ENCODE peak calls at places on chromosomes 4 and X, in four cellular contexts. J, I, X and G are unnamed samples.

GRCh38 chrX:22634081-22634480 is 361.4 kb downstream of the CBLL2 start:
- DNase-seq in I (no peak), X (peak; percentile 79), J (no peak), G (peak; percentile 58)

GRCh38 chr4:128451270-128451905 is 163.8 kb upstream of the PGRMC2 start:
- DNase-seq in J (no peak), X (no peak), I (no peak), G (no peak)

GRCh38 chr4:3407930-3408792 is 33.6 kb upstream of the HGFAC start:
- DNase-seq in J (no peak), X (no peak), I (no peak), G (no peak)

GRCh38 chr4:120682981-120683380 is 239.5 kb downstream of the PRDM5 start:
- DNase-seq in X (no peak), J (no peak), I (no peak), G (no peak)

GRCh38 chr4:47786958-47787370 is 50.9 kb downstream of the CORIN start:
- DNase-seq in J (no peak), I (no peak), X (no peak), G (no peak)

GRCh38 chrX:78116365-78116764 is 12.3 kb downstream of the PGK1 start:
- DNase-seq in X (no peak), J (no peak), I (no peak), G (no peak)

GRCh38 chrX:102067966-102068723 is 57.3 kb upstream of the TCEAL2 start:
- DNase-seq in J (no peak), I (peak; percentile 31), X (peak; percentile 16), G (no peak)

GRCh38 chrX:17788956-17789562 is 51.8 kb downstream of the SCML1 start:
- DNase-seq in I (no peak), X (no peak), J (no peak), G (no peak)

GRCh38 chrX:83511208-83511607 is 3.1 kb downstream of the POU3F4 start:
- DNase-seq in I (no peak), X (no peak), J (no peak), G (no peak)

GRCh38 chrX:130902446-130902782 is 595 bp downstream of the ENOX2 start:
- DNase-seq in X (no peak), J (no peak), I (no peak), G (no peak)

GRCh38 chrX:101051153-101051548 is 760 bp downstream of the TRMT2B start:
- DNase-seq in J (no peak), I (no peak), X (no peak), G (no peak)

GRCh38 chr4:186351672-186352194 is 85.7 kb downstream of the F11 start:
- DNase-seq in J (no peak), I (no peak), X (no peak), G (no peak)

GRCh38 chr4:142347241-142347640 is 498.9 kb downstream of the INPP4B start:
- DNase-seq in I (peak; percentile 41), X (peak; percentile 62), J (no peak), G (no peak)

GRCh38 chr4:71487324-71487677 is 148.5 kb downstream of the SLC4A4 start:
- DNase-seq in X (no peak), J (no peak), I (peak; percentile 21), G (no peak)

GRCh38 chr4:123546123-123546654 is 149.6 kb downstream of the SPRY1 start:
- DNase-seq in I (peak; percentile 32), X (no peak), J (no peak), G (no peak)

GRCh38 chr4:23733476-23733875 is 156.4 kb downstream of the PPARGC1A start:
- DNase-seq in I (no peak), J (no peak), X (no peak), G (no peak)

GRCh38 chr4:142567199-142567598 is 278.9 kb downstream of the INPP4B start:
- DNase-seq in X (no peak), I (peak; percentile 40), J (no peak), G (no peak)

GRCh38 chr4:79498282-79498681 is 90.3 kb upstream of the GK2 start:
- DNase-seq in I (no peak), J (no peak), X (no peak), G (no peak)

GRCh38 chr4:165207431-165208321 is at the start of gene KLHL2:
- DNase-seq in J (peak; percentile 93), X (peak; percentile 74), I (peak; percentile 91), G (no peak)

GRCh38 chr4:86101841-86102240 is 258.0 kb downstream of the MAPK10 start:
- DNase-seq in X (no peak), J (no peak), I (no peak), G (no peak)

GRCh38 chr4:174282836-174283506 is 496 bp downstream of the FBXO8 start:
- DNase-seq in J (peak; percentile 80), I (peak; percentile 90), X (peak; percentile 94), G (peak; percentile 74)

GRCh38 chr4:7649411-7649740 is 214.6 kb upstream of the PSAPL1 start:
- DNase-seq in J (peak; percentile 40), I (no peak), X (no peak), G (no peak)

GRCh38 chr4:125390126-125390525 is 75.4 kb downstream of the FAT4 start:
- DNase-seq in I (no peak), J (no peak), X (peak; percentile 85), G (peak; percentile 28)

GRCh38 chrX:118761950-118762725 is 34.7 kb downstream of the IL13RA1 start:
- DNase-seq in I (no peak), X (no peak), J (no peak), G (no peak)

GRCh38 chrX:8244301-8244700 is 73.2 kb upstream of the VCX2 start:
- DNase-seq in I (no peak), X (no peak), J (no peak), G (no peak)

GRCh38 chr4:68904786-68905185 is 46.8 kb downstream of the UGT2A3 start:
- DNase-seq in J (no peak), X (no peak), I (peak; percentile 28), G (no peak)

GRCh38 chr4:89216422-89216821 is 91.2 kb downstream of the GPRIN3 start:
- DNase-seq in J (no peak), I (no peak), X (no peak), G (no peak)

GRCh38 chr4:6662591-6662990 is 22.1 kb downstream of the MRFAP1 start:
- DNase-seq in I (no peak), J (no peak), X (no peak), G (no peak)

GRCh38 chr4:182880387-182881356 is 36.5 kb downstream of the DCTD start:
- DNase-seq in X (peak; percentile 11), I (peak; percentile 30), J (no peak), G (no peak)

GRCh38 chr4:5160668-5161067 is 109.4 kb downstream of the STK32B start:
- DNase-seq in I (no peak), J (no peak), X (no peak), G (no peak)

GRCh38 chr4:3297066-3297859 is 4.4 kb downstream of the RGS12 start:
- DNase-seq in J (no peak), X (no peak), I (no peak), G (no peak)

GRCh38 chr4:7101692-7102515 is 34.0 kb upstream of the GRPEL1 start:
- DNase-seq in I (peak; percentile 80), X (peak; percentile 60), J (peak; percentile 83), G (no peak)

GRCh38 chrX:115399306-115399705 is 109.8 kb downstream of the LUZP4 start:
- DNase-seq in J (no peak), I (no peak), X (no peak), G (no peak)

GRCh38 chr4:13892739-13893105 is 265.2 kb upstream of the BOD1L1 start:
- DNase-seq in I (peak; percentile 19), X (peak; percentile 65), J (no peak), G (peak; percentile 53)

GRCh38 chr4:174255790-174256189 is 27.7 kb downstream of the FBXO8 start:
- DNase-seq in X (peak; percentile 92), I (peak; percentile 4), J (no peak), G (peak; percentile 42)

GRCh38 chr4:15479089-15479912 is 9.6 kb downstream of the CC2D2A start:
- DNase-seq in I (peak; percentile 86), X (peak; percentile 89), J (peak; percentile 43), G (peak; percentile 42)

GRCh38 chrX:10769165-10769564 is 148.8 kb upstream of the MID1 start:
- DNase-seq in J (no peak), X (peak; percentile 35), I (peak; percentile 33), G (no peak)

GRCh38 chrX:10773318-10773717 is 152.9 kb upstream of the MID1 start:
- DNase-seq in X (no peak), I (no peak), J (no peak), G (no peak)

GRCh38 chrX:10769696-10770619 is 149.6 kb upstream of the MID1 start:
- DNase-seq in J (no peak), X (peak; percentile 61), I (peak; percentile 14), G (no peak)
- H3K4me3 ChIP-seq in J (no peak overlapping the region), X (peak overlapping the region; percentile 36), I (no peak overlapping the region), G (peak overlapping the region; percentile 1)

GRCh38 chrX:41802958-41803357 is 79.0 kb downstream of the GPR82 start:
- DNase-seq in J (no peak), X (no peak), I (no peak), G (no peak)
- TF ChIP-seq CTCF in J (no peak), X (no peak), I (no peak), G (no peak)

DNA sequence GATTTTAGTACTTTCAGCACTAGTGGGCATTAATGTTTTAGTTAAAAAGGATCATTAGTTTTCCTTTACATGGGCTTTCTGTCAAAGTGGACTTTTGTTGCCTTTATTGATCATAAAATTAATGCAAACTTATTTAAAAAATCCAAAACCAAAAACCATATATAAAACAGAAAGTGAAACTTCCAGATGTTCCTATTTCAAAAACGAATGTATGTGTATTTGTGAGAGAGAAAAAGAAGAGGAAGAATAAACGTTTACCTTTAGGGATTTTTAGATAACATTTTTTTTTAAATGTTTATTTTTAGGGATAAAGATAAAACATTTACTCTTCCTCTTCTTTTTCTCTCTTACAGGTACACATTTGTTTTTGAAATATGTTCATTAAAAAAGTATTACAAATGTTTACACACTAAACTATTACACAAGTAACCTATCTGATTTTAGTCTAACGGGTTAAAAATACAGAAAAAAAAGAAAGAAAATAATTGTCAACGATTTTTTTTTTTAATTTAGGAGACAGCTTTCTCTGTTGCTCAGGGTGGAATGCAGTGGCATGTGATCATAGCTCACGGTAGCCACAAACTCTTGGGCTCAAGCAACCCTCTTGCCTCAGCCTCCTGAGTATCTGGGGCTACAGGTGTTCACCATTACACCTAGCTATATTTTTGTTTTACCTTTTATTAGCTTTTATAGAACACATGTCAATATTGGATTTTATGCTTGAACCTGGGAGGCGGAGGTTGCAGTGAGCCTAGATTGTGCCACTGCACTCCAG is 16.8 kb upstream of the COX18 start:
- DNase-seq in I (no peak), X (no peak), J (no peak), G (no peak)
- H3K4me3 ChIP-seq in I (no peak overlapping the region), X (no peak overlapping the region), J (peak overlapping the region; percentile 22), G (no peak overlapping the region)

DNA sequence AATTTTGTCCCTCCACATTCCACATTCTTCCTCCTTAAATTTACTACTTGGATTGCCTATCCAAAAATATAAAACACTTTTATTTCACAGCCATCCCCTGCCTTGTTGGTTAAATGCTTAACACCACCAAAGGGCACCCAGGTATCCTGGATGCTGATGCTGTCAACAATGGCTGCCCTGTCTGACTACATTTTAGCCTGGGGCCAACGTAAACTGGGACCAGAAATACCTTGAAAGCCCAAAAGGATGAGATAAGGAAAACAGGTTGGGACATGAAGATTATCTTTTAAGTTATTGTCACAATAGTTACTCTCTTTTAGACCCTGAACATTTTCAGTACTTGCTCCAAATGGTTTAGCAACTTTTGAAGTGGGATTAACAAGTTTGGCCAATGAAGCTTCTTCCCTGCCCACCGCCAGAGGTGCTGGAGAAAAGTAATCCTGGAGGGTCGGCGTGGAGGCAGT is 775 bp upstream of the YIPF6 start:
- DNase-seq in I (no peak), J (no peak), X (no peak), G (no peak)
- TF ChIP-seq CTCF in I (no peak), J (no peak), X (peak; percentile 23), G (peak; percentile 7)